ENCODE peak calls at places on chromosomes 6 and 20, in seven cellular contexts. V is NT2/D1; F is NCI-H748 treated with DMSO at 0.1 percent for 48 hours; H is stimulated activated CD8-positive, alpha-beta memory T cell treated with anti-CD3 and anti-CD28 coated beads, Interleukin-12 subunit alpha, Interleukin-12 subunit beta, amount 100 ng/mL, for 1 hour; G is NCI-H460; R is AG20443; B is ELF-1. T is an unnamed sample.

GRCh38 chr6:116101298-116101718 is 655 bp downstream of the NT5DC1 start:
- DNase-seq in V (no peak), H (peak), B (no peak), R (no peak), G (no peak), F (no peak), T (no peak)

GRCh38 chr20:57879437-57880115 is 169.8 kb upstream of the PMEPA1 start:
- DNase-seq in R (no peak), F (no peak), G (no peak), H (no peak), V (no peak), B (no peak), T (no peak)

GRCh38 chr20:43942661-43943285 is 28.1 kb downstream of the TOX2 start:
- DNase-seq in V (no peak), R (peak), G (no peak), B (no peak), H (no peak), F (no peak), T (peak)

GRCh38 chr6:44653761-44654218 is 266.3 kb downstream of the CDC5L start:
- DNase-seq in H (no peak), G (no peak), F (no peak), B (no peak), V (no peak), R (no peak), T (no peak)

GRCh38 chr6:72967329-72967728 is 258.0 kb downstream of the KHDC1L start:
- DNase-seq in V (no peak), G (no peak), B (no peak), F (no peak), R (no peak), H (no peak), T (no peak)

GRCh38 chr20:48802216-48802615 is 25.6 kb downstream of the PREX1 start:
- DNase-seq in B (no peak), G (no peak), V (no peak), F (no peak), H (no peak), R (no peak), T (no peak)

GRCh38 chr6:79307321-79308036 is 73.0 kb upstream of the HMGN3 start:
- DNase-seq in R (no peak), V (no peak), F (no peak), H (no peak), B (no peak), G (no peak), T (no peak)

GRCh38 chr20:38523697-38524096 is 51.1 kb downstream of the RALGAPB start:
- DNase-seq in F (no peak), R (peak), H (no peak), V (no peak), G (peak), B (no peak), T (peak)

GRCh38 chr6:130381459-130382380 is 15.9 kb downstream of the TMEM200A start:
- DNase-seq in H (no peak), G (no peak), V (no peak), F (no peak), B (no peak), R (no peak), T (no peak)

GRCh38 chr20:4159765-4160490 is 144.6 kb upstream of the RNF24 start:
- DNase-seq in G (no peak), F (no peak), V (no peak), R (no peak), H (no peak), B (no peak), T (no peak)

GRCh38 chr6:47250302-47250701 is 59.4 kb downstream of the TNFRSF21 start:
- DNase-seq in H (no peak), V (no peak), R (no peak), B (no peak), F (no peak), G (no peak), T (no peak)

GRCh38 chr20:63735859-63736718 is at the start of gene LIME1:
- DNase-seq in G (no peak), V (no peak), H (peak), R (no peak), B (no peak), F (no peak), T (no peak)

GRCh38 chr20:18057106-18057993 is at the start of gene OVOL2:
- DNase-seq in V (no peak), H (no peak), R (peak), F (peak), G (no peak), B (peak), T (no peak)

GRCh38 chr6:68458447-68458846 is 176.6 kb upstream of the ADGRB3 start:
- DNase-seq in B (no peak), R (no peak), F (no peak), H (no peak), G (no peak), V (no peak), T (no peak)

GRCh38 chr6:105322499-105323231 is 80.2 kb downstream of the PREP start:
- DNase-seq in G (no peak), H (no peak), R (no peak), F (no peak), B (no peak), V (no peak), T (no peak)

GRCh38 chr20:61821698-61822097 is 244.0 kb downstream of the TAF4 start:
- DNase-seq in R (no peak), H (no peak), B (no peak), F (no peak), G (no peak), V (no peak), T (no peak)

GRCh38 chr6:121597654-121598053 is 162.2 kb downstream of the GJA1 start:
- DNase-seq in H (no peak), R (peak), V (no peak), G (no peak), F (no peak), B (no peak), T (peak)

GRCh38 chr20:61742097-61742805 is 323.4 kb downstream of the TAF4 start:
- DNase-seq in G (no peak), R (no peak), H (no peak), F (no peak), V (no peak), B (no peak), T (no peak)

GRCh38 chr6:11730645-11731044 is 48.0 kb downstream of the ADTRP start:
- DNase-seq in R (no peak), B (no peak), F (no peak), G (no peak), H (no peak), V (no peak), T (no peak)

GRCh38 chr6:121666809-121667208 is 231.4 kb downstream of the GJA1 start:
- DNase-seq in F (no peak), G (peak), R (peak), B (no peak), H (no peak), V (no peak), T (peak)

GRCh38 chr20:58362970-58363369 is 26.1 kb upstream of the VAPB start:
- DNase-seq in B (no peak), V (no peak), R (no peak), F (no peak), G (no peak), H (no peak), T (no peak)

GRCh38 chr6:95185874-95186273 is 391.5 kb upstream of the MANEA start:
- DNase-seq in F (no peak), G (no peak), H (no peak), V (no peak), B (no peak), R (no peak), T (no peak)

GRCh38 chr20:18728165-18728866 is 85.3 kb upstream of the SCP2D1 start:
- DNase-seq in G (no peak), F (no peak), H (no peak), V (no peak), R (no peak), B (no peak), T (no peak)

GRCh38 chr6:170497845-170498281 is 55.2 kb downstream of the PSMB1 start:
- DNase-seq in V (peak), H (no peak), F (peak), G (no peak), R (no peak), B (peak), T (no peak)

GRCh38 chr6:128074561-128074960 is 173.7 kb upstream of the THEMIS start:
- DNase-seq in G (no peak), H (no peak), R (no peak), B (no peak), F (no peak), V (no peak), T (no peak)

GRCh38 chr6:149942461-149942829 is 631 bp downstream of the ULBP2 start:
- DNase-seq in F (no peak), H (no peak), G (no peak), V (no peak), B (no peak), R (peak), T (no peak)

GRCh38 chr6:64988148-64988547 is 718.9 kb downstream of the EYS start:
- DNase-seq in R (no peak), G (no peak), B (no peak), V (no peak), H (no peak), F (no peak), T (no peak)

GRCh38 chr6:169960531-169960890 is 209.1 kb downstream of the ERMARD start:
- DNase-seq in B (no peak), R (no peak), G (no peak), F (no peak), H (no peak), V (no peak), T (no peak)

GRCh38 chr20:19047040-19047950 is 165.1 kb upstream of the SLC24A3 start:
- DNase-seq in R (peak), H (no peak), B (no peak), V (no peak), F (no peak), G (no peak), T (no peak)

GRCh38 chr6:41470341-41471063 is 75.7 kb upstream of the FOXP4 start:
- DNase-seq in R (peak), H (no peak), G (peak), B (peak), V (no peak), F (no peak), T (peak)

GRCh38 chr6:146028250-146028789 is 542 bp upstream of the GRM1 start:
- DNase-seq in R (peak), H (peak), F (no peak), V (peak), B (peak), G (peak), T (peak)

GRCh38 chr6:139369568-139370046 is 4.8 kb downstream of the CITED2 start:
- DNase-seq in G (no peak), F (peak), R (peak), H (no peak), B (peak), V (no peak), T (peak)

GRCh38 chr6:155264704-155265320 is 999 bp downstream of the CLDN20 start:
- DNase-seq in R (peak), G (no peak), V (no peak), H (no peak), F (no peak), B (no peak), T (peak)

GRCh38 chr6:157270308-157270707 is 53.0 kb downstream of the TMEM242 start:
- DNase-seq in H (no peak), V (no peak), B (no peak), R (no peak), G (no peak), F (no peak), T (no peak)

GRCh38 chr20:41175727-41176330 is 38.5 kb downstream of the PLCG1 start:
- DNase-seq in V (no peak), R (no peak), H (no peak), G (no peak), F (no peak), B (no peak), T (no peak)

GRCh38 chr6:106974337-106974998 is at the start of gene CD24:
- DNase-seq in R (peak), B (peak), G (peak), H (no peak), F (peak), V (no peak), T (no peak)

GRCh38 chr6:1527098-1527497 is 82.6 kb upstream of the FOXC1 start:
- DNase-seq in F (no peak), G (no peak), H (peak), B (peak), V (peak), R (peak), T (peak)

GRCh38 chr6:64224819-64225218 is 589.2 kb downstream of the PHF3 start:
- DNase-seq in V (no peak), B (no peak), F (no peak), R (no peak), H (no peak), G (no peak), T (no peak)

GRCh38 chr6:135505222-135505621 is 7.7 kb upstream of the AHI1 start:
- DNase-seq in F (no peak), B (no peak), R (no peak), V (no peak), H (no peak), G (no peak), T (no peak)